ENCODE peak calls at places on chromosome 13, in five cellular contexts. P is PC-9; A is NCI-H1092 treated with DMSO at 0.1 percent for 48 hours; N is stimulated activated CD4-positive, alpha-beta T cell treated with anti-CD3 and anti-CD28 coated beads, Interleukin-15, amount 100 ng/mL, for 24 hours; H is kidney tubule cell. T is an unnamed sample.

GRCh38 chr13:49895826-49896225 is 40.3 kb downstream of the SPRYD7 start:
- DNase-seq in N (no peak), A (no peak), P (no peak), H (no peak), T (no peak)

GRCh38 chr13:84137292-84137691 is 255.0 kb upstream of the SLITRK1 start:
- DNase-seq in P (no peak), H (no peak), N (peak), A (no peak), T (no peak)

GRCh38 chr13:100128373-100128772 is 39.5 kb downstream of the PCCA start:
- DNase-seq in A (no peak), N (peak), P (no peak), H (peak), T (no peak)

GRCh38 chr13:95378603-95379002 is 77.4 kb upstream of the ABCC4 start:
- DNase-seq in A (no peak), N (no peak), H (no peak), P (peak), T (no peak)

GRCh38 chr13:73714522-73714921 is 419.7 kb downstream of the KLF12 start:
- DNase-seq in P (no peak), N (peak), A (no peak), H (no peak), T (no peak)

GRCh38 chr13:74675185-74675584 is 541.0 kb upstream of the KLF12 start:
- DNase-seq in H (peak), A (no peak), P (no peak), N (no peak), T (no peak)

GRCh38 chr13:109249780-109250528 is 536.4 kb downstream of the IRS2 start:
- DNase-seq in N (no peak), P (peak), A (no peak), H (peak), T (no peak)

GRCh38 chr13:40520916-40521315 is 145.5 kb downstream of the FOXO1 start:
- DNase-seq in P (no peak), H (no peak), N (peak), A (no peak), T (no peak)

GRCh38 chr13:91058066-91058465 is 289.4 kb upstream of the MIR17HG start:
- DNase-seq in P (no peak), H (peak), N (no peak), A (no peak), T (no peak)

GRCh38 chr13:45851171-45851889 is at the start of gene SIAH3:
- DNase-seq in P (no peak), N (peak), H (peak), A (peak), T (no peak)

GRCh38 chr13:107202371-107203023 is 634.6 kb upstream of the ARGLU1 start:
- DNase-seq in P (no peak), A (no peak), H (peak), N (no peak), T (no peak)

T was measured in SHP77 treated with DMSO at 0.1 percent for 48 hours.